ENCODE peak calls at places on chromosomes 16 and 17, in four cellular contexts. F, L, Z and G are unnamed samples.

GRCh38 chr17:7486181-7486580 is 2.0 kb downstream of the POLR2A start:
- DNase-seq in F (no peak), L (peak), Z (no peak), G (no peak)

GRCh38 chr17:70310251-70310672 is 140.9 kb downstream of the KCNJ2 start:
- DNase-seq in F (no peak), L (no peak), Z (no peak), G (no peak)

GRCh38 chr17:4968916-4969550 is 1.4 kb upstream of the SPAG7 start:
- DNase-seq in F (no peak), L (peak), Z (no peak), G (no peak)

GRCh38 chr17:68057531-68057952 is 22.0 kb downstream of the KPNA2 start:
- DNase-seq in F (peak), L (no peak), Z (no peak), G (no peak)

GRCh38 chr16:58025351-58026138 is at the start of gene MMP15:
- DNase-seq in F (peak), L (peak), Z (no peak), G (peak)

GRCh38 chr16:11094075-11094593 is 149.8 kb downstream of the CLEC16A start:
- DNase-seq in F (no peak), L (no peak), Z (no peak), G (no peak)

GRCh38 chr16:58009856-58010416 is 8.7 kb downstream of the USB1 start:
- DNase-seq in F (no peak), L (no peak), Z (no peak), G (no peak)

GRCh38 chr17:75524971-75525805 is at the start of gene LLGL2:
- DNase-seq in F (peak), L (peak), Z (no peak), G (no peak)

GRCh38 chr17:77840156-77840555 is 118.3 kb upstream of the TNRC6C start:
- DNase-seq in F (no peak), L (no peak), Z (no peak), G (no peak)

GRCh38 chr17:83161298-83162034 is 82.1 kb downstream of the METRNL start:
- DNase-seq in F (no peak), L (no peak), Z (no peak), G (no peak)

GRCh38 chr17:22251493-22251892 is 559.2 kb downstream of the KCNJ18 start:
- DNase-seq in F (no peak), L (no peak), Z (no peak), G (no peak)

GRCh38 chr17:81074875-81075274 is 39.9 kb downstream of the BAIAP2 start:
- DNase-seq in F (no peak), L (no peak), Z (no peak), G (no peak)

GRCh38 chr17:19461139-19461538 is 50.1 kb downstream of the RNF112 start:
- DNase-seq in F (no peak), L (no peak), Z (peak), G (no peak)

GRCh38 chr17:48636177-48637018 is 10.2 kb upstream of the HOXB9 start:
- DNase-seq in F (peak), L (peak), Z (no peak), G (no peak)

GRCh38 chr17:33145941-33146340 is 147.2 kb downstream of the ASIC2 start:
- DNase-seq in F (no peak), L (no peak), Z (no peak), G (no peak)

GRCh38 chr16:11079657-11080187 is 135.4 kb downstream of the CLEC16A start:
- DNase-seq in F (no peak), L (peak), Z (no peak), G (no peak)

GRCh38 chr16:82699711-82700495 is 73.1 kb downstream of the CDH13 start:
- DNase-seq in F (no peak), L (peak), Z (no peak), G (no peak)